ENCODE peak calls at places on chromosomes 5 and 9, in nine cellular contexts. I is colonic mucosa, B is dorsolateral prefrontal cortex, W is H1, A is stomach, N is adrenal gland, Z is pancreas, T is right atrium auricular region, X is cardiac fibroblast. E is an unnamed sample.

GRCh38 chr9:93830224-93830596 is 124.9 kb downstream of the BARX1 start:
- DNase-seq in T (no peak), N (no peak), I (no peak), B (no peak), W (no peak), X (no peak), A (no peak), Z (peak), E (no peak)

GRCh38 chr5:178431063-178431776 is 159.0 kb downstream of the COL23A1 start:
- DNase-seq in T (peak), A (no peak), W (no peak), N (peak), X (no peak), Z (no peak), B (no peak), I (no peak), E (no peak)

GRCh38 chr9:14314929-14315753 is 1.2 kb upstream of the NFIB start:
- DNase-seq in N (peak), W (no peak), I (peak), Z (peak), B (peak), A (peak), X (peak), T (peak), E (no peak)

GRCh38 chr9:104907278-104907951 is 20.5 kb downstream of the ABCA1 start:
- DNase-seq in I (no peak), Z (no peak), T (no peak), A (no peak), X (peak), W (no peak), B (no peak), N (peak), E (no peak)

GRCh38 chr5:757931-758697 is 26.4 kb downstream of the ZDHHC11B start:
- DNase-seq in N (peak), T (peak), Z (peak), A (peak), I (peak), W (no peak), X (no peak), B (peak), E (no peak)

GRCh38 chr9:129231759-129232158 is 53.7 kb upstream of the IER5L start:
- DNase-seq in I (no peak), Z (no peak), A (no peak), T (no peak), X (no peak), N (no peak), B (no peak), W (no peak), E (no peak)

GRCh38 chr9:68454579-68455334 is 85.9 kb downstream of the TMEM252 start:
- DNase-seq in T (no peak), X (no peak), B (no peak), W (no peak), A (no peak), I (no peak), N (peak), Z (no peak), E (no peak)

GRCh38 chr9:5186416-5187169 is 1.2 kb upstream of the INSL6 start:
- DNase-seq in T (peak), I (peak), B (peak), X (peak), W (peak), Z (no peak), N (peak), A (peak), E (peak)

GRCh38 chr5:160271396-160271795 is 41.0 kb downstream of the CCNJL start:
- DNase-seq in Z (no peak), T (no peak), N (no peak), W (no peak), B (no peak), A (no peak), I (peak), X (no peak), E (no peak)

GRCh38 chr5:73338201-73339126 is 110.1 kb downstream of the FOXD1 start:
- DNase-seq in Z (no peak), X (no peak), N (peak), A (no peak), I (no peak), W (no peak), T (no peak), B (no peak), E (peak)

GRCh38 chr5:126300293-126300692 is 122.9 kb upstream of the GRAMD2B start:
- DNase-seq in N (no peak), B (no peak), A (no peak), T (no peak), I (no peak), Z (no peak), W (no peak), X (no peak), E (no peak)
- TF ChIP-seq CTCF in N (no peak), B (no peak), A (no peak), T (no peak), I (no peak), Z (no peak), W (no peak), X (no peak), E (no peak)

GRCh38 chr5:101785090-101785489 is 511.0 kb downstream of the SLCO4C1 start:
- DNase-seq in Z (no peak), N (no peak), I (no peak), A (no peak), W (no peak), T (no peak), X (no peak), B (no peak), E (no peak)

GRCh38 chr5:101782352-101783087 is 513.6 kb downstream of the SLCO4C1 start:
- DNase-seq in A (no peak), W (no peak), B (no peak), X (no peak), N (no peak), T (no peak), Z (no peak), I (no peak), E (no peak)

GRCh38 chr5:101788797-101789196 is 507.3 kb downstream of the SLCO4C1 start:
- DNase-seq in X (no peak), Z (no peak), B (no peak), I (no peak), N (no peak), W (no peak), T (no peak), A (no peak), E (no peak)

GRCh38 chr5:101783241-101784095 is 512.6 kb downstream of the SLCO4C1 start:
- DNase-seq in X (no peak), B (no peak), A (no peak), I (no peak), T (no peak), W (no peak), Z (no peak), N (no peak), E (no peak)
- H3K4me3 ChIP-seq in X (peak), B (no peak), A (no peak), I (peak), T (no peak), W (no peak), Z (peak), N (no peak), E (no peak)

DNA sequence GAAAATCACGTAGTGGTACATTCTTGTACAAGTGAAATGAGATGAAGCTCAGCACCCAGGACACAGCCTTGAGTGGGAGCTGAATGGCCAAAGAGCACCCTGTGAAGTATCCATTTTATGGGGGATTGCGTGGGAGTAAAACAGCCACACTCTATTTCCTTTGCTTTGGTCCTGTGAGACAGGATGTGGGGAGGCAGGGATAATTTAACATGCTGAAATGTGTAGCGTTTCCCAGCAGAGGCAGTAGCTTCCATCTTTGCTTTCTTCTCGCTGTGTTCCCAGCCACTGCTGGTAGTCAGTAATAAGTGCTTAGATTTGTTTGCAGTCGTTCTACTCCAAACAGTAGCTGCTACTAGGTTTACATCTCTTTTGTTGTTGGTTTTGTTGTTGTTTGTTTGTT is 4.4 kb downstream of the IL31RA start:
- DNase-seq in Z (no peak), T (no peak), N (no peak), W (no peak), A (no peak), I (no peak), B (no peak), X (peak), E (no peak)
- TF ChIP-seq CTCF in Z (no peak), T (no peak), N (no peak), W (no peak), A (no peak), I (no peak), B (no peak), X (no peak), E (no peak)

GRCh38 chr5:3601929-3602712 is 6.5 kb downstream of the IRX1 start:
- DNase-seq in A (no peak), Z (no peak), B (no peak), N (no peak), T (no peak), I (no peak), W (no peak), X (no peak), E (no peak)
- H3K4me3 ChIP-seq in A (peak), Z (peak), B (no peak), N (no peak), T (no peak), I (no peak), W (peak), X (no peak), E (peak)

GRCh38 chr5:26430323-26430722 is 608.1 kb downstream of the CDH9 start:
- DNase-seq in T (no peak), Z (no peak), I (no peak), A (no peak), N (no peak), W (no peak), X (no peak), B (no peak), E (no peak)
- TF ChIP-seq CTCF in T (no peak), Z (no peak), I (no peak), A (no peak), N (no peak), W (no peak), X (no peak), B (no peak), E (no peak)